ENCODE peak calls at places on chromosomes 1 and 21, in six cellular contexts. V, B, X, U, R and C are unnamed samples.

GRCh38 chr1:46931151-46931550 is 10.1 kb downstream of the CYP4A11 start:
- DNase-seq in B (no peak), V (no peak), R (no peak), X (no peak), U (no peak), C (no peak)

GRCh38 chr1:62213075-62213914 is 18.6 kb downstream of the L1TD1 start:
- DNase-seq in X (no peak), V (no peak), B (no peak), U (no peak), R (no peak), C (no peak)

GRCh38 chr1:110291241-110292030 is 47.7 kb upstream of the RBM15 start:
- DNase-seq in X (no peak), U (no peak), V (no peak), B (no peak), R (no peak), C (no peak)

GRCh38 chr21:16086121-16086520 is 356.3 kb downstream of the USP25 start:
- DNase-seq in R (no peak), X (no peak), V (no peak), U (no peak), B (no peak), C (no peak)

GRCh38 chr1:27137544-27138075 is 17.3 kb downstream of the SLC9A1 start:
- DNase-seq in V (no peak), X (no peak), B (peak), U (no peak), R (peak), C (peak)

GRCh38 chr1:172951728-172952365 is 98.9 kb downstream of the TNFSF18 start:
- DNase-seq in R (no peak), U (no peak), B (no peak), V (no peak), X (no peak), C (no peak)

GRCh38 chr1:248622491-248623106 is 12.3 kb downstream of the OR2T11 start:
- DNase-seq in X (no peak), B (no peak), R (no peak), U (no peak), V (no peak), C (no peak)

GRCh38 chr1:156435551-156436318 is 64.8 kb downstream of the MEF2D start:
- DNase-seq in V (no peak), B (no peak), R (no peak), X (no peak), U (no peak), C (no peak)

GRCh38 chr1:112271270-112271669 is 124.7 kb upstream of the CTTNBP2NL start:
- DNase-seq in R (no peak), V (no peak), X (no peak), U (no peak), B (no peak), C (no peak)

GRCh38 chr1:39076127-39076798 is 50.1 kb downstream of the NDUFS5 start:
- DNase-seq in X (peak), B (no peak), U (no peak), R (no peak), V (no peak), C (no peak)

GRCh38 chr1:2194898-2195673 is 514 bp upstream of the FAAP20 start:
- DNase-seq in X (peak), B (peak), R (peak), V (peak), U (peak), C (peak)

GRCh38 chr1:92961896-92962752 is 862 bp upstream of the DIPK1A start:
- DNase-seq in U (peak), V (peak), R (no peak), X (peak), B (peak), C (peak)

GRCh38 chr1:158285756-158286241 is 3.9 kb upstream of the CD1C start:
- DNase-seq in U (no peak), B (peak), X (peak), V (peak), R (no peak), C (peak)

GRCh38 chr1:40769815-40770214 is 13.8 kb upstream of the KCNQ4 start:
- DNase-seq in B (no peak), X (no peak), R (no peak), V (no peak), U (no peak), C (no peak)

GRCh38 chr1:7572654-7573152 is 198.4 kb upstream of the VAMP3 start:
- DNase-seq in B (no peak), R (peak), V (no peak), X (no peak), U (no peak), C (no peak)

GRCh38 chr1:154459044-154459443 is 43.0 kb upstream of the TDRD10 start:
- DNase-seq in R (no peak), U (no peak), B (no peak), V (no peak), X (peak), C (no peak)

GRCh38 chr1:164760585-164760968 is 201.6 kb downstream of the PBX1 start:
- DNase-seq in X (no peak), B (no peak), R (no peak), U (no peak), V (no peak), C (no peak)

GRCh38 chr1:181061891-181062777 is 26.4 kb upstream of the IER5 start:
- DNase-seq in X (peak), B (peak), R (no peak), U (no peak), V (no peak), C (peak)

GRCh38 chr1:220119043-220119512 is 25.1 kb downstream of the IARS2 start:
- DNase-seq in R (peak), X (no peak), U (no peak), B (no peak), V (no peak), C (no peak)

GRCh38 chr1:156750191-156750931 is 1.1 kb downstream of the HDGF start:
- DNase-seq in V (no peak), X (peak), B (peak), R (no peak), U (peak), C (no peak)

GRCh38 chr1:152870831-152871730 is 7.0 kb upstream of the SMCP start:
- DNase-seq in B (no peak), X (peak), R (peak), U (no peak), V (no peak), C (no peak)

GRCh38 chr1:41810446-41810845 is 108.3 kb downstream of the HIVEP3 start:
- DNase-seq in X (no peak), U (no peak), R (no peak), B (peak), V (no peak), C (no peak)

GRCh38 chr1:82538876-82539275 is 738.1 kb downstream of the ADGRL2 start:
- DNase-seq in V (no peak), U (no peak), X (no peak), R (no peak), B (no peak), C (no peak)

GRCh38 chr1:85128296-85128695 is 72.5 kb downstream of the SYDE2 start:
- DNase-seq in U (no peak), R (no peak), V (no peak), B (no peak), X (no peak), C (no peak)

GRCh38 chr21:38346286-38346685 is 89.5 kb downstream of the KCNJ15 start:
- DNase-seq in R (no peak), B (no peak), X (no peak), U (no peak), V (no peak), C (no peak)

GRCh38 chr1:70411360-70411844 is 334 bp downstream of the CTH start:
- DNase-seq in X (no peak), R (no peak), B (no peak), V (no peak), U (no peak), C (no peak)

GRCh38 chr1:30779294-30780071 is 21.9 kb upstream of the LAPTM5 start:
- DNase-seq in R (peak), B (peak), V (peak), X (peak), U (peak), C (peak)

GRCh38 chr1:212241445-212242287 is 43.5 kb upstream of the PPP2R5A start:
- DNase-seq in B (no peak), V (no peak), U (no peak), X (no peak), R (no peak), C (no peak)

GRCh38 chr1:45925728-45926287 is 122.4 kb downstream of the MAST2 start:
- DNase-seq in V (no peak), B (no peak), R (no peak), U (no peak), X (no peak), C (no peak)

GRCh38 chr1:90400121-90400520 is 317.0 kb downstream of the BARHL2 start:
- DNase-seq in R (no peak), U (no peak), V (no peak), X (no peak), B (no peak), C (no peak)